ENCODE peak calls at places on chromosomes 3 and 15, in four cellular contexts. K, J, U and E are unnamed samples.
A peak's percentile ranks its signal among the peaks of the same experiment; 100 is the strongest.

GRCh38 chr3:179768080-179768479 is 115.2 kb downstream of the USP13 start:
- DNase-seq in K (peak; percentile 12), J (peak; percentile 61), U (no peak), E (no peak)

GRCh38 chr3:70832811-70833509 is 520.5 kb upstream of the MDFIC2 start:
- DNase-seq in K (no peak), J (no peak), U (no peak), E (no peak)

GRCh38 chr3:134709563-134710312 is 58.9 kb upstream of the KY start:
- DNase-seq in K (no peak), J (no peak), U (no peak), E (no peak)

GRCh38 chr3:19295208-19295607 is 146.9 kb downstream of the KCNH8 start:
- DNase-seq in K (no peak), J (no peak), U (no peak), E (no peak)

GRCh38 chr3:40617084-40617483 is 92.3 kb downstream of the ZNF621 start:
- DNase-seq in K (no peak), J (no peak), U (no peak), E (no peak)

GRCh38 chr15:51189579-51190397 is 95.1 kb upstream of the TNFAIP8L3 start:
- DNase-seq in K (no peak), J (no peak), U (no peak), E (no peak)

GRCh38 chr15:49918106-49918505 is 200.9 kb downstream of the ATP8B4 start:
- DNase-seq in K (no peak), J (no peak), U (no peak), E (no peak)

GRCh38 chr15:27463699-27464098 is 492.7 kb downstream of the GABRG3 start:
- DNase-seq in K (no peak), J (no peak), U (no peak), E (no peak)

GRCh38 chr3:32492684-32493436 is 9.8 kb downstream of the CMTM6 start:
- DNase-seq in K (no peak), J (no peak), U (no peak), E (no peak)

GRCh38 chr3:155426524-155427230 is 133.2 kb upstream of the STRIT1 start:
- DNase-seq in K (no peak), J (no peak), U (no peak), E (no peak)

GRCh38 chr15:33200444-33200843 is 5.9 kb upstream of the FMN1 start:
- DNase-seq in K (no peak), J (no peak), U (no peak), E (no peak)

GRCh38 chr3:15055019-15055557 is 10.0 kb downstream of the MRPS25 start:
- DNase-seq in K (no peak), J (no peak), U (no peak), E (peak; percentile 59)

GRCh38 chr3:11739712-11740111 is 96.0 kb upstream of the VGLL4 start:
- DNase-seq in K (no peak), J (no peak), U (no peak), E (no peak)

GRCh38 chr3:177523991-177524438 is 326.7 kb upstream of the TBL1XR1 start:
- DNase-seq in K (no peak), J (no peak), U (no peak), E (no peak)

GRCh38 chr15:39784638-39785037 is 2.0 kb upstream of the FSIP1 start:
- DNase-seq in K (no peak), J (no peak), U (no peak), E (no peak)

GRCh38 chr3:38960953-38961622 is 90.7 kb downstream of the SCN11A start:
- DNase-seq in K (peak; percentile 21), J (peak; percentile 20), U (no peak), E (no peak)

GRCh38 chr15:77988386-77989301 is 88.9 kb downstream of the TBC1D2B start:
- DNase-seq in K (no peak), J (no peak), U (no peak), E (no peak)

GRCh38 chr3:156382458-156383346 is 172.2 kb downstream of the SSR3 start:
- DNase-seq in K (no peak), J (peak; percentile 61), U (no peak), E (no peak)

GRCh38 chr3:151631946-151632345 is 101.8 kb upstream of the AADACL2 start:
- DNase-seq in K (no peak), J (no peak), U (no peak), E (no peak)

GRCh38 chr3:194184265-194184751 is 48.4 kb downstream of the HES1 start:
- DNase-seq in K (no peak), J (no peak), U (no peak), E (no peak)

GRCh38 chr3:151227438-151228290 is 24.6 kb upstream of the GPR171 start:
- DNase-seq in K (peak; percentile 60), J (peak; percentile 72), U (peak; percentile 59), E (peak; percentile 69)

GRCh38 chr15:70596354-70597055 is 166.9 kb downstream of the UACA start:
- DNase-seq in K (no peak), J (no peak), U (no peak), E (no peak)

GRCh38 chr15:43318990-43319771 is 11.2 kb downstream of the LCMT2 start:
- DNase-seq in K (no peak), J (no peak), U (no peak), E (no peak)

GRCh38 chr15:90266485-90266884 is 1.0 kb downstream of the NGRN start:
- DNase-seq in K (no peak), J (no peak), U (no peak), E (no peak)

GRCh38 chr3:123027292-123028232 is at the start of gene SEMA5B:
- DNase-seq in K (peak; percentile 55), J (peak; percentile 62), U (peak; percentile 33), E (no peak)
- TF ChIP-seq CTCF in K (peak; percentile 67), J (peak; percentile 34), U (peak; percentile 42), E (no peak)

DNA sequence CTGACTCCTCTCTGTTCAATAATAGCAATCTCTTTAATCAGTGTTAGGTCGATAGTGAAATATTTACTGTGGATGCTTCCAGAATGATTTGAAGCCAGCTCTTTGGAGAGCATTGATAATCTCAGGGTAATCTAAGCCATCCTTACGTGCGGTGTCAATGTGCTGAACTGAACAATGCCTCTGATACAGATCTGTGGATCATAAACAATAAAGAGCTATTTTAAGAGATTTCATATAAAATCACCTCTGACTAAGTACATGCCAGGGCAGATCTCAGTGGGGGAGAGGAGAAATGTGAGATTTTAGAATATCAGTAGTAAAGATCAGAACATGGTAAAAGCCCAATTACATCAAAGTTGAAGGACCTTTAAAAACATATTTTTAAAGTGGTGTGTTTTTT is 319.3 kb upstream of the GBE1 start:
- DNase-seq in K (no peak), J (no peak), U (no peak), E (no peak)
- TF ChIP-seq CTCF in K (no peak), J (no peak), U (no peak), E (no peak)

DNA sequence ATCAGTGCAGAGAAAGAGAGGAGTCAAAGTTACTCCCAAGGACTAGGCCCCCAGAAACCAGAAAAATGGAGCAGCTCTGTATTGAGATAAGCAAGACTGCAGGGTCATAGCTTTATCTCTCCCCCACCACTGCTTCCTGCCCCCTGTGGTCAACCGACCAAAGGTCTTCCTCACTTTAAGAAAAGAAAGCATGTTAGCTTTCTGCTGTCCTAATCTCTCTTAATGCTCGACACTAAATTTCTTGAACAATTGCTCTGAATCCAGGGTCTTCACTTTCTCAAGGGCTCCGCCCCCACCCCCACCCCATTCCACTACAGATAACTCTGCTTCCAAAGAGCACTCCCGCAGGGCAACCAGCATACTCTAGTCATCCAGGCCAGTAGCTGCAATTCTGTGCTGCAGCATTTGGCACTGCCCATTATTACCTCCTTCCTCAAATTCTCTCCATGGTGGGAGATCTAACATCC is 31.9 kb downstream of the TNIK start:
- DNase-seq in K (no peak), J (no peak), U (no peak), E (no peak)
- TF ChIP-seq CTCF in K (no peak), J (no peak), U (no peak), E (no peak)

GRCh38 chr3:64179249-64179648 is 46.0 kb downstream of the PRICKLE2 start:
- DNase-seq in K (no peak), J (no peak), U (no peak), E (no peak)
- TF ChIP-seq CTCF in K (no peak), J (no peak), U (no peak), E (no peak)

DNA sequence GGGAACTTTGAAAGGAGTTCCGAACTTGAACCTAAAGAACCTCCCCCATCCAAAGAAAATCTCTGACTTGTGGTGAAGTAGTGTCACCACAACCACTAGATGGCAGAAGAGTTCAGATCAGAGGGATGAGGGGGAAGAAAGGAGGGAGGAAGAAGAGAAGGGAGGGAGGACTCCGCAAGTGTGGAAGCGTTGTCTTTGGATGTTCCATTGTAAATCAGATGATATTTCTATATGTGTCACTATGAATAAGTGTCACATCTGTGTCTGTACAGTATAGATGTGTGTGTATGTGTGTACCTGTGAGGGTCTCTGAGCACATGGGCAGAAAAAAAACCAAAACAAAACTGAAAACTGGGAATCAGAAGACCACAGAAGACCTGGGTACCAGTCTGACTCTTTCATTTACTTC is 16.9 kb downstream of the SLC24A1 start:
- DNase-seq in K (no peak), J (peak; percentile 45), U (no peak), E (no peak)
- TF ChIP-seq CTCF in K (peak; percentile 81), J (peak; percentile 96), U (peak; percentile 79), E (peak; percentile 83)

DNA sequence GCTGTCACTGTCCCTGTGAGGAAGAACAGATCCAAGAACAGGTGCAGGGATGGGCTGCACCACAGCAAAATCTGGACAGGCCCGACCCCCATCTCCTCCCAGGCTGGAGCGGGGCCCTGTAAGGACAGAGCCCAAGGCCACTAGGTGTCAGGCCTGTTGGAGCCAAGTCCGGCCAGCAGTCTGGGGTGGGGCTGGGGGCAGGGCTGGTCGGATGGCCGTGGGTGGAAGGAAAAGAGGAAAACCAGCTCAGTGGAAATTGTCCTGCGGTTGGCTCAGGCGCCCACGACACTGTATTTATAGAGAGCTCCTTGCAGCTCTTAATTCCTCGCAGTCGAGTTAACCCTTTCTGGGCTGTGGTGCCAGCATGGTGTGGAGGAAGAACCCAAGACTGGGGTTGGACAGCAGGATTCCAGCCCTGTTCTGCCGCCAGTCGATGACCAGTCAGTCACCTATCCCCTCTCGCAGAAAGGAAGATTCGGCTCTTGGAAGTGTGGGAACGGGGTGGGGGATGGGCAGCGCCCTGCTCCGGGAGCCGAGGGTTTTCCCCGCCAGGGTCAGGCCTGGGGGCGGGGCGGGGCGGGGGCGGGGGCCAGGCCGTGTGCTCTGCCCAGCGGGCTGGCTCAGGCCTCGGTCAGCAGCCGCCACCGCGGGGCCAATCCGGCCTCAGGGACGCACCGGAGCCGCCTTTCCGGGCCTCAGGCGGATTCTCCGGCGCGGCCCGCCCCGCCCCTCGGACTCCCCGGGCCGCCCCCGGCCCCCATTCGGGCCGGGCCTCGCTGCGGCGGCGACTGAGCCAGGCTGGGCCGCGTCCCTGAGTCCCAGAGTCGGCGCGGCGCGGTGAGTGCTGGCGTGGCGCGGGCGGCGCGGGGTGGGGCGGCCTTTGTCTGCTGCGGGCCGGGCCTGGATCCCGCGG is at the start of gene CD276:
- DNase-seq in K (peak; percentile 68), J (peak; percentile 72), U (peak; percentile 86), E (no peak)
- TF ChIP-seq CTCF in K (peak; percentile 32), J (peak; percentile 38), U (no peak), E (no peak)

GRCh38 chr3:184174646-184175492 is at the start of gene AP2M1:
- DNase-seq in K (peak; percentile 98), J (peak; percentile 98), U (peak; percentile 98), E (peak; percentile 98)
- TF ChIP-seq CTCF in K (peak; percentile 9), J (no peak), U (no peak), E (no peak)

DNA sequence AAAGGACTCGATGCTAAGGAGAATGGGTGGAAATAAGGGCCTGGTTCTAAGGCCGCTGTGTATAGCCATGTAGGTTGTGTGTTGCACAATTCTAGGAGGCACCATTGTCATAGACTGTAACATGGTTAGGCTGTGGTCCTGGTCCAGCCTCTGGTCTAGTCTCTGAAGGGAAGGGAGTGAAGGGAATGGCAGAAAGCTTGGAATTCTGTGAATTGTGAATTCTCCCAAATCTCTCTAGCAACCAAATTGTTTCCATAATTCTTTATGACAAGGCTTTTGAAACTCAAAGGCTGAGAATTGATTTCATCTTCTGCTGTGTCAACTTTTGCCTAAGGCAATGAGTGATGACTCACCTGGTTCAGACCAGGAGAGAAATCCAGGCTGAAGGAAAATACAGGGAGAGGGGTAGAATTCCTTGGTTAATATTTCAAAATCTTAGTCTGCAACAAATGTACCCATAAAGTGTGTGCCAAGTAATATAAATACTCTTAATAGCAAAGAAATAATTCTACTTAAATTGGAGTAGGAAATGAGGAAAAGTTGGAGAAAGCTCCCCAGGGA is 82.6 kb upstream of the ADPGK start:
- DNase-seq in K (no peak), J (no peak), U (no peak), E (no peak)
- TF ChIP-seq CTCF in K (no peak), J (no peak), U (no peak), E (no peak)